ENCODE peak calls at places on chromosome 22, in ten cellular contexts. A, Z, M, Q, Y, E, O, W, B and L are unnamed samples.

GRCh38 chr22:35275580-35275979 is 18.3 kb downstream of the HMGXB4 start:
- DNase-seq in B (no peak), A (peak), E (no peak), Z (peak), M (no peak), Q (no peak), O (no peak), Y (no peak), W (peak), L (no peak)

GRCh38 chr22:46842606-46843005 is 80.2 kb downstream of the TBC1D22A start:
- DNase-seq in A (no peak), Q (no peak), Y (no peak), E (no peak), W (no peak), O (no peak), B (no peak), M (no peak), Z (no peak), L (no peak)

GRCh38 chr22:48490513-48491411 is 1336.9 kb downstream of the BRD1 start:
- DNase-seq in Q (peak), Y (no peak), E (no peak), O (no peak), W (no peak), M (no peak), A (no peak), B (no peak), Z (no peak), L (no peak)

GRCh38 chr22:26552466-26552865 is 37.5 kb downstream of the TPST2 start:
- DNase-seq in O (no peak), M (no peak), A (peak), Q (no peak), E (no peak), B (no peak), Z (no peak), Y (no peak), W (peak), L (no peak)

GRCh38 chr22:31692186-31692886 is 30.3 kb upstream of the PISD start:
- DNase-seq in M (no peak), W (peak), A (peak), Y (peak), B (no peak), E (no peak), Z (no peak), O (no peak), Q (no peak), L (no peak)

GRCh38 chr22:36299911-36300310 is 47.0 kb downstream of the APOL1 start:
- DNase-seq in E (no peak), Y (no peak), B (no peak), Q (no peak), A (no peak), O (no peak), M (no peak), W (no peak), Z (no peak), L (no peak)

GRCh38 chr22:47175761-47176359 is 413.4 kb downstream of the TBC1D22A start:
- DNase-seq in O (no peak), Q (no peak), B (peak), M (no peak), A (no peak), Z (no peak), Y (no peak), E (no peak), W (no peak), L (no peak)

GRCh38 chr22:35521358-35522264 is 19.0 kb upstream of the RASD2 start:
- DNase-seq in W (no peak), E (no peak), B (no peak), Y (no peak), Z (no peak), O (no peak), M (no peak), Q (no peak), A (no peak), L (no peak)

GRCh38 chr22:27197618-27198017 is 540.2 kb downstream of the MIAT start:
- DNase-seq in E (peak), M (no peak), Z (no peak), W (no peak), O (no peak), Y (no peak), A (no peak), Q (no peak), B (no peak), L (no peak)

GRCh38 chr22:45506961-45507360 is 4.3 kb downstream of the FBLN1 start:
- DNase-seq in O (no peak), W (no peak), Q (no peak), E (no peak), Y (no peak), B (no peak), Z (no peak), M (no peak), A (no peak), L (no peak)

GRCh38 chr22:44493206-44493605 is 4.8 kb downstream of the RTL6 start:
- DNase-seq in Y (peak), W (no peak), B (no peak), M (no peak), Z (no peak), E (no peak), A (no peak), Q (no peak), O (no peak), L (no peak)

GRCh38 chr22:29382575-29383328 is 5.6 kb downstream of the AP1B1 start:
- DNase-seq in W (no peak), E (no peak), M (no peak), B (no peak), Z (no peak), Y (no peak), A (no peak), O (no peak), Q (no peak), L (peak)

GRCh38 chr22:31998784-31999435 is 44.2 kb upstream of the SLC5A1 start:
- DNase-seq in W (no peak), A (no peak), B (no peak), Y (no peak), O (no peak), E (no peak), Q (no peak), M (no peak), Z (no peak), L (no peak)

GRCh38 chr22:47067911-47068654 is 305.6 kb downstream of the TBC1D22A start:
- DNase-seq in Y (no peak), B (no peak), Q (no peak), Z (no peak), E (peak), M (no peak), W (no peak), A (no peak), O (no peak), L (no peak)

GRCh38 chr22:45891021-45891421 is 85.9 kb downstream of the WNT7B start:
- DNase-seq in Y (no peak), B (no peak), W (no peak), Q (no peak), O (no peak), A (no peak), E (no peak), M (no peak), Z (no peak), L (no peak)

GRCh38 chr22:44574057-44574456 is 76.0 kb upstream of the RTL6 start:
- DNase-seq in M (no peak), O (no peak), Z (peak), E (no peak), Q (no peak), B (no peak), Y (no peak), W (peak), A (peak), L (no peak)

GRCh38 chr22:23073506-23074229 is 3.3 kb downstream of the GNAZ start:
- DNase-seq in Z (no peak), O (peak), M (no peak), Q (no peak), Y (no peak), B (no peak), E (no peak), W (no peak), A (no peak), L (no peak)

GRCh38 chr22:12601870-12602779 is 2925.9 kb upstream of the OR11H1 start:
- DNase-seq in Y (no peak), B (peak), O (no peak), E (no peak), M (no peak), W (no peak), Z (no peak), Q (peak), A (no peak), L (peak)

GRCh38 chr22:26671317-26672059 is 14.1 kb downstream of the MIAT start:
- DNase-seq in O (no peak), B (peak), Q (peak), M (no peak), Z (no peak), W (no peak), A (no peak), Y (peak), E (peak), L (no peak)

GRCh38 chr22:42163515-42163914 is 32.9 kb upstream of the CYP2D6 start:
- DNase-seq in A (no peak), M (no peak), E (no peak), B (no peak), Z (no peak), O (no peak), W (no peak), Y (no peak), Q (no peak), L (no peak)

GRCh38 chr22:42158456-42159132 is 28.0 kb upstream of the CYP2D6 start:
- DNase-seq in W (no peak), Y (no peak), M (no peak), Z (no peak), B (no peak), Q (no peak), E (no peak), O (no peak), A (no peak), L (no peak)

GRCh38 chr22:42160251-42160650 is 29.6 kb upstream of the CYP2D6 start:
- DNase-seq in W (no peak), E (no peak), O (no peak), Q (no peak), Z (no peak), A (no peak), M (no peak), Y (no peak), B (no peak), L (no peak)

GRCh38 chr22:42162728-42163489 is 32.3 kb upstream of the CYP2D6 start:
- DNase-seq in Q (no peak), A (no peak), O (no peak), M (no peak), W (no peak), Y (no peak), B (no peak), Z (no peak), E (no peak), L (no peak)

DNA sequence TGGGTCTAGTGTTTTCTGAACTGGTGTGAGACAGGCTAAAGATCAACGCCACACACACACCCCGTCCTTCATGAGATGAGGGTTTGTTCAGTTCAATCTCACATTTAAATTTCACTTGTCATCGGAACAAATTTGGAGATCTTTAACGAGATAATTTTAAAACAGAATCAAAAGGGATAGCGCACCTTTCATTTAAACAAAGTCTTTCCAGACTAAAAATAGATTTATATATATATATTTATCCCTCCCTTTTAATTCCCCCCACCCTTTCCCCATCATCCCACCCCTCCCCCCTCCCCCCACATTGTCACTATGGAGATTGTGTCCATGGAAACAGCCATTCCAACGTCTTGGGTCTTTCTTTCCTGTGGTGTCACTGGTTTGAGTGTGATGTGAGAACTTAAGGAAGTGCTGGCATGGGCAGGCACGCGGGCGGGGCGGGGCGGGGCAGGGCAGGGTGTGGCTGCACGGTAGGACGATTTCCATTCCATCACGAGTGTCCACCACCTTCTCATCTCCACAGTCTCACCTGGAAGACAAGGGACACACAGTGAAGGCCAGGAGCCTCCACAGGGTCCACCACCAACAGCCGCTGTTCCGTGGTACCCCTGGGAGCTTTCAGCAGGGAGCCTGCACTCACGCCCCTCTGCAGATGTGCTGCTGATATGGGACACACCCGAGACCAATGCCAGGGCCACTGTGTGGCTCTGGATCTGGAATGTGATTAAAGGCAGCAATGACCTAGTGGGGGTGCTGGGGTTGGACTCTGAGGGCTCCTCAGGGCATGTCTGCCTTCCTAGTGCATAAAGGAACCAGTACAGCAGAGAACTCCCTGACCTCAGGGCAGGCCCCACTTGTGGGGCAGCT is 30.5 kb upstream of the CYP2D6 start:
- DNase-seq in E (no peak), Z (no peak), Q (no peak), M (no peak), W (no peak), O (no peak), Y (no peak), B (no peak), A (no peak), L (no peak)
- TF ChIP-seq CTCF in E (no peak), Z (no peak), Q (no peak), M (no peak), W (no peak), O (no peak), Y (no peak), B (no peak), A (no peak), L (no peak)

GRCh38 chr22:25131198-25131887 is 68.3 kb upstream of the CRYBB3 start:
- DNase-seq in A (no peak), O (no peak), W (no peak), B (no peak), M (no peak), Z (no peak), Y (no peak), E (no peak), Q (no peak), L (no peak)
- TF ChIP-seq CTCF in A (no peak), O (no peak), W (no peak), B (no peak), M (no peak), Z (no peak), Y (no peak), E (no peak), Q (no peak), L (no peak)

GRCh38 chr22:38824587-38824986 is 19.2 kb downstream of the NPTXR start:
- DNase-seq in Y (peak), A (peak), Z (no peak), Q (peak), M (peak), W (peak), O (no peak), E (peak), B (peak), L (peak)
- TF ChIP-seq CTCF in Y (no peak), A (peak), Z (peak), Q (no peak), M (peak), W (peak), O (peak), E (peak), B (peak), L (peak)

GRCh38 chr22:19820880-19821522 is 33.7 kb downstream of the GNB1L start:
- DNase-seq in B (no peak), M (peak), O (peak), A (no peak), W (no peak), Z (no peak), Y (no peak), Q (no peak), E (no peak), L (no peak)
- TF ChIP-seq CTCF in B (no peak), M (no peak), O (no peak), A (no peak), W (no peak), Z (no peak), Y (no peak), Q (no peak), E (peak), L (peak)

DNA sequence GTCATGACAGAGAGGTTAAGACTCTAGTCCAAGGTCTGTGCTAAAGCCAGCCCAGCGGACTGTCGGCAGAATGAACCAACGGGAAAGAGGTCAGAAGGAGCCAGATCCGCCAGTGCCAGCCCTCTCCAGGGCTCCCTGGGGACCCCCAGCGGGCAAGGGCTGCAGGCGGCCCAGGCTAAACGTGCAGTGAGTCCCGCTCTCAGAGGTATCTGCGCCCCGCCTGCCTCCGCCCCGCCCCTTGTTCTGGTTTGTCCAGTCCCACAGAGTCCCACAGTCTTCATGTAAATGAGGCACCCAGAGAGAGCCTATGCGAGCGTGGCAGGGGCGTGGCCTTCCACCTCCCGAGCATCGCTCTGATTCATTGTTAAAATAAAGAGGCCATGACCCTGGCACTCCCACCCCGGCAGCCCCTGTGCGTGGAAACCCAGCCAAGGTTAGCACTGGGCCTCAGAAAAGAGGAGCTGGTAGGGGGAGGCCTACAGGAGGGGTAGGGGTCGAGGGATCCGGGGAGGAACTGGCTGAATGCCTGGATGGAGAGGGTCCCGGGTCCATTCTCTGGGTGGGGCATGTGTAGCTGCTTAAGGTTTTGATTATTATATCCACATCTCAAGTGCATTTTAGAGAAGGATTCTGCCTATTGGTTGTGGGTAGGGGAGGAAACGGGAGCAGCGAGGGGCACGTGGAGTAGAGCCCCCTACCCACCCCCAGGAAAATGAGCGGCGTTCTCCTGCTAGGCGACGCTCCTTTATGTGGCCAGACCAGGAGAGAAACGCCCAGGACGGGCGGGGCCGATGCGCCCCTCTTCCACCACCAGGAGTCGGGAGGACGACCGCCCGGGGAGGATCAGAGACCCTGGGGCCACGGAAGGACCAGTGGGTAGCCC is at the start of gene TRIOBP:
- DNase-seq in Q (peak), Z (peak), O (peak), M (peak), Y (peak), E (peak), W (peak), B (peak), A (peak), L (peak)
- TF ChIP-seq CTCF in Q (peak), Z (peak), O (peak), M (no peak), Y (peak), E (peak), W (peak), B (peak), A (peak), L (peak)